ENCODE peak calls at places on chromosomes 1 and 21, in five cellular contexts. Q is natural killer cell; P is fibroblast of villous mesenchyme; G is T-helper 2 cell; N is activated naive CD4-positive, alpha-beta T cell. B is an unnamed sample.

GRCh38 chr21:41621523-41621922 is 113.6 kb upstream of the TMPRSS2 start:
- DNase-seq in P (no peak), Q (no peak), G (no peak), N (no peak), B (no peak)

GRCh38 chr1:14842361-14842760 is 243.9 kb downstream of the KAZN start:
- DNase-seq in G (no peak), Q (no peak), P (peak), N (no peak), B (no peak)

GRCh38 chr1:156251527-156251926 is 3.7 kb upstream of the PAQR6 start:
- DNase-seq in Q (no peak), N (no peak), G (no peak), P (no peak), B (no peak)

GRCh38 chr1:222042120-222042519 is 300.2 kb upstream of the DUSP10 start:
- DNase-seq in N (no peak), G (no peak), Q (no peak), P (peak), B (no peak)

GRCh38 chr1:241600496-241600901 is 39.7 kb downstream of the CHML start:
- DNase-seq in N (no peak), G (no peak), P (peak), Q (no peak), B (no peak)

GRCh38 chr1:68346192-68346808 is 103.5 kb downstream of the RPE65 start:
- DNase-seq in P (peak), N (no peak), G (no peak), Q (no peak), B (no peak)

GRCh38 chr1:43238104-43238503 is 31.7 kb upstream of the TMEM125 start:
- DNase-seq in G (no peak), Q (no peak), P (peak), N (no peak), B (no peak)

GRCh38 chr1:201267481-201268229 is 15.7 kb upstream of the PKP1 start:
- DNase-seq in G (no peak), Q (no peak), P (no peak), N (no peak), B (no peak)

GRCh38 chr1:47561523-47562007 is 123.7 kb downstream of the FOXD2 start:
- DNase-seq in Q (no peak), P (no peak), N (no peak), G (no peak), B (no peak)

GRCh38 chr1:79235221-79236002 is 228.9 kb upstream of the ADGRL4 start:
- DNase-seq in G (no peak), Q (no peak), N (no peak), P (no peak), B (no peak)

GRCh38 chr1:173798078-173798477 is 26.4 kb upstream of the DARS2 start:
- DNase-seq in P (no peak), G (no peak), N (no peak), Q (no peak), B (no peak)

GRCh38 chr1:192626366-192627179 is 9.4 kb upstream of the RGS13 start:
- DNase-seq in G (no peak), P (no peak), N (no peak), Q (no peak), B (no peak)

GRCh38 chr1:84069236-84069845 is 70.4 kb upstream of the TTLL7 start:
- DNase-seq in G (no peak), N (no peak), P (no peak), Q (no peak), B (no peak)

GRCh38 chr1:115063238-115063901 is 25.9 kb downstream of the TSPAN2 start:
- DNase-seq in Q (no peak), P (no peak), N (no peak), G (peak), B (peak)

GRCh38 chr1:33425900-33426299 is 5.0 kb downstream of the PHC2 start:
- DNase-seq in Q (no peak), P (no peak), G (no peak), N (no peak), B (no peak)

GRCh38 chr1:47276850-47277249 is 37.1 kb downstream of the STIL start:
- DNase-seq in N (no peak), P (no peak), G (no peak), Q (no peak), B (no peak)

GRCh38 chr1:115713906-115714305 is 54.6 kb downstream of the CASQ2 start:
- DNase-seq in G (no peak), Q (no peak), N (no peak), P (no peak), B (no peak)

GRCh38 chr1:17304155-17304826 is 3.7 kb upstream of the PADI4 start:
- DNase-seq in P (no peak), Q (no peak), N (no peak), G (no peak), B (no peak)

GRCh38 chr1:54273092-54273836 is 73.3 kb downstream of the MRPL37 start:
- DNase-seq in N (no peak), Q (no peak), G (no peak), P (peak), B (no peak)

GRCh38 chr1:16321176-16321867 is 31.0 kb downstream of the FBXO42 start:
- DNase-seq in Q (no peak), N (no peak), G (no peak), P (no peak), B (no peak)

GRCh38 chr1:205256956-205257615 is 29.3 kb downstream of the TMCC2 start:
- DNase-seq in N (no peak), Q (no peak), P (no peak), G (no peak), B (no peak)

GRCh38 chr1:38923607-38924006 is 18.0 kb downstream of the RHBDL2 start:
- DNase-seq in P (no peak), Q (no peak), N (no peak), G (no peak), B (no peak)

GRCh38 chr1:46263146-46263545 is 15.6 kb downstream of the RAD54L start:
- DNase-seq in G (no peak), N (no peak), Q (no peak), P (no peak), B (no peak)

GRCh38 chr1:107444302-107444701 is 303.5 kb downstream of the NTNG1 start:
- DNase-seq in N (no peak), Q (no peak), G (no peak), P (no peak), B (no peak)

GRCh38 chr1:92858564-92859399 is 26.9 kb downstream of the RPL5 start:
- DNase-seq in Q (no peak), N (no peak), G (peak), P (peak), B (peak)

GRCh38 chr1:184069675-184070074 is 18.1 kb downstream of the TSEN15 start:
- DNase-seq in Q (no peak), P (peak), N (no peak), G (no peak), B (no peak)

GRCh38 chr1:55955237-55955636 is 624.1 kb downstream of the PLPP3 start:
- DNase-seq in G (no peak), P (peak), N (no peak), Q (no peak), B (no peak)

GRCh38 chr21:33924766-33925100 is 9.1 kb upstream of the ATP5PO start:
- DNase-seq in G (no peak), Q (no peak), P (peak), N (no peak), B (no peak)

GRCh38 chr1:71521655-71522264 is 440.9 kb upstream of the ZRANB2 start:
- DNase-seq in N (no peak), P (peak), Q (no peak), G (no peak), B (no peak)

GRCh38 chr1:24108334-24109165 is 3.4 kb downstream of the MYOM3 start:
- DNase-seq in P (peak), Q (no peak), G (no peak), N (no peak), B (no peak)

GRCh38 chr1:113399063-113399583 is 8.8 kb downstream of the MAGI3 start:
- DNase-seq in Q (no peak), G (no peak), N (no peak), P (no peak), B (no peak)

GRCh38 chr1:59898927-59899326 is 27.6 kb downstream of the CYP2J2 start:
- DNase-seq in P (peak), G (no peak), Q (no peak), N (no peak), B (no peak)

GRCh38 chr1:36773827-36774541 is 260.3 kb downstream of the GRIK3 start:
- DNase-seq in Q (no peak), G (no peak), N (no peak), P (no peak), B (no peak)

GRCh38 chr1:235843458-235843857 is 23.2 kb downstream of the LYST start:
- DNase-seq in P (peak), G (no peak), N (no peak), Q (no peak), B (no peak)

GRCh38 chr1:216464489-216464888 is 41.2 kb upstream of the USH2A start:
- DNase-seq in N (no peak), Q (no peak), P (peak), G (no peak), B (no peak)

GRCh38 chr1:67089685-67090208 is 35.8 kb upstream of the SLC35D1 start:
- DNase-seq in G (no peak), P (no peak), Q (no peak), N (no peak), B (no peak)